ENCODE peak calls at places on chromosomes 3 and 15, in four cellular contexts. R is kidney, G is progenitor cell of endocrine pancreas, W is HFFc6. N is an unnamed sample.

GRCh38 chr15:63772531-63772930 is 61.2 kb downstream of the HERC1 start:
- DNase-seq in G (no peak), R (no peak), W (no peak), N (no peak)

GRCh38 chr3:149879872-149880271 is 66.9 kb downstream of the RNF13 start:
- DNase-seq in W (peak), R (no peak), G (no peak), N (no peak)

GRCh38 chr3:18559323-18559972 is 134.3 kb upstream of the SATB1 start:
- DNase-seq in W (peak), G (peak), R (no peak), N (no peak)

GRCh38 chr3:32403663-32404062 is 12.0 kb downstream of the CMTM7 start:
- DNase-seq in W (no peak), G (no peak), R (no peak), N (no peak)

GRCh38 chr15:70863450-70864218 is 9.7 kb upstream of the LARP6 start:
- DNase-seq in G (no peak), W (peak), R (no peak), N (no peak)

GRCh38 chr3:133821767-133822638 is 16.4 kb downstream of the SRPRB start:
- DNase-seq in R (no peak), G (no peak), W (peak), N (no peak)

GRCh38 chr3:105285653-105286241 is 81.0 kb upstream of the ALCAM start:
- DNase-seq in R (no peak), W (no peak), G (no peak), N (no peak)

GRCh38 chr3:71160800-71161546 is 422.6 kb downstream of the FOXP1 start:
- DNase-seq in G (no peak), W (no peak), R (no peak), N (no peak)

GRCh38 chr15:71732636-71733035 is 77.7 kb upstream of the NR2E3 start:
- DNase-seq in R (no peak), G (no peak), W (no peak), N (no peak)

GRCh38 chr3:135917076-135917475 is 48.5 kb upstream of the PPP2R3A start:
- DNase-seq in R (no peak), G (no peak), W (no peak), N (no peak)

GRCh38 chr3:153896197-153896596 is 225.0 kb upstream of the ARHGEF26 start:
- DNase-seq in G (no peak), W (no peak), R (no peak), N (no peak)

GRCh38 chr3:194072691-194073279 is 63.2 kb upstream of the HES1 start:
- DNase-seq in R (no peak), W (no peak), G (no peak), N (no peak)

GRCh38 chr3:194075802-194076460 is 60.0 kb upstream of the HES1 start:
- DNase-seq in G (no peak), R (no peak), W (no peak), N (no peak)

GRCh38 chr3:194072097-194072428 is 63.9 kb upstream of the HES1 start:
- DNase-seq in W (no peak), G (no peak), R (no peak), N (no peak)

GRCh38 chr3:194075088-194075615 is 60.8 kb upstream of the HES1 start:
- DNase-seq in R (no peak), G (no peak), W (no peak), N (no peak)

DNA sequence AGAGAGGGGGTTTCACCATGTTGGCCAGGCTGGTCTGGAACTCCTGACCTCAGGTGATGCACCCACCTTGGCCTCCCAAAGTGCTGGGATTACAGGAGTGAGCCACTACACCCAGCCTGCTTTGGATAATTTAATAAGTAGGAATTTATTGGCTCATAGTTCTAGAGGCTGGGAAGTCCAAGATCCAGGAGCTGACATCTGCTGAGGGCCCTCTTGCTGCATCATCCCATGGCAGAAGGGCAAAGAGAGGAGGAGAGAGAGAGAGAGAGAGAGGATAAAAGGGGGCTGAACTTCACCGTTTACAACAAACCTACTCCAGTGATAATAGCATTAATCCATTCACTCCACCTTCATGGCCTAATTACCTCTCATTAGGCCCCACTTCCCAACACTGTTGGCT is 62.0 kb upstream of the HES1 start:
- DNase-seq in G (no peak), R (no peak), W (no peak), N (no peak)
- TF ChIP-seq CTCF in G (no peak), R (no peak), W (no peak), N (no peak)

GRCh38 chr3:52383446-52383845 is 61.5 kb downstream of the SEMA3G start:
- DNase-seq in W (no peak), R (no peak), G (no peak), N (no peak)
- TF ChIP-seq CTCF in W (no peak), R (no peak), G (no peak), N (no peak)

DNA sequence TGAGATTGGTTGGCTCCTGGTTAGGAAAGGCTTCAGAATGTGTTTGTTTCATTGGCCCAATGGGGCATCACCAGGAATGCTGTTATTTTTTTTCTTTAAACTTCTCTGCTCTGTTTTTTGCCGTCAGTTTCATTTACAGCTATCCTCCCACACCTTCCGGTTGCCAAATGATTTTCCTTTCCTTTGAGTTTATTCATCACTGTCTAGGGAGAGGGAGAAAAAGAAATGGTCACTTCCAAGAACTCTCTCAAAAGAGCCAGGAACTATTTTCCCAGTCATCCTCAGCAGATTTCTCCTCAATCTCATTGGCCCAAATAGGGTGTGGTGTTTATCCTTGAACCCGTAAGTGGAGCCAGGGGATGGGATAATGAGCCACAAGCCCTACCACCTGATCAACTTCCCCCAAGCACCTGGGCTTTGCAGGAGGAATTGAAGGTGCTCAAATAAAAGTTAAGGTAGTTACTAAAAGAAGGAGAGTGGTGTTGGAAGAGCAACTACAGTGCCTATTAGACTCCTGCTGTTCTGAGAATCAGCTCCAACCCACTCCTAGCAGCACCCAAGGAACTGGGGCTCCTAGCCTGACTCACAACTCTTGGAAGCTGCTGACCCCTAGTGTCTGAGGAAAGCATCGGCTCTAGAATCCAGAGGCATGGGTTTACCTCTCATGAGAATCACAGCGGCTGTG is 183.8 kb upstream of the IL12A start:
- DNase-seq in G (peak), R (peak), W (peak), N (no peak)
- TF ChIP-seq CTCF in G (peak), R (peak), W (peak), N (peak)

GRCh38 chr3:41467481-41467880 is 268.2 kb downstream of the CTNNB1 start:
- DNase-seq in G (no peak), R (no peak), W (no peak), N (no peak)

GRCh38 chr3:41460736-41461135 is 261.4 kb downstream of the CTNNB1 start:
- DNase-seq in R (no peak), G (no peak), W (no peak), N (no peak)

GRCh38 chr3:41464401-41464800 is 265.1 kb downstream of the CTNNB1 start:
- DNase-seq in G (no peak), R (no peak), W (peak), N (no peak)

GRCh38 chr3:41464858-41465257 is 265.6 kb downstream of the CTNNB1 start:
- DNase-seq in G (no peak), W (no peak), R (no peak), N (no peak)

DNA sequence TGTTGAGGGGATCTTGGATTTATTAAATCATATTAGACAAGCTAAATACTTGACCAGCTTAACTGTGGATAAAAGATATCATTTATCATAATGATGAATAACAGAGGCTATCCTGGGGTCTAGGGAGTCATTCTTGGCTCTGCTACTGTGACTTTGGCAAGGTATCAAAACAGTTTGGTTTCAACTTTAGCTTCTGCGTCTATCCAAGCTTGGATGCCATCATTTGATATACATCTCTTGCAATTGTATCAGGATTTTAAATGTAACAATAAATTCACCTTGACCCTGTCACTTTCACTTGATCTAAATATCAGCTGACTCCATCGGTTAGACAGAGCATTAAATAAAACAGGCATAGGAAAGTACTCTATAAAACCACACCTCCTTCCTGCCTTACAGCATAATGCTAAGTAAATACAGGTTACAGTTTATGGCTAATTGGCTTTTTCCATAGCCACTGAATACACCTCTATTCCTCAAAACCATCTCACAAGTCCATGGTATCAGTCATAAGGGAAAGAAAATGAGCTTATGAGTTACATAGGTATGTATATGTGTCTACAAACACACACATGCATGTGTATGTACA is 262.9 kb downstream of the CTNNB1 start:
- DNase-seq in G (no peak), R (no peak), W (no peak), N (no peak)
- TF ChIP-seq CTCF in G (no peak), R (no peak), W (no peak), N (no peak)

N was measured in chondrocyte.